ENCODE peak calls at places on chromosome 5, in six cellular contexts. P is ecto neural progenitor cell, J is fibroblast of gingiva, C is amniotic stem cell, N is astrocyte of the spinal cord, A is PC-3. H is an unnamed sample.

GRCh38 chr5:88680253-88681132 is 202.5 kb downstream of the MEF2C start:
- DNase-seq in A (peak), P (peak), J (peak), N (peak), C (no peak), H (peak)

GRCh38 chr5:158384535-158385421 is 525.8 kb upstream of the CLINT1 start:
- DNase-seq in J (peak), N (peak), A (peak), C (peak), P (no peak), H (peak)

GRCh38 chr5:87243161-87243877 is 24.4 kb upstream of the RASA1 start:
- DNase-seq in N (peak), J (peak), A (peak), C (peak), P (no peak), H (no peak)

GRCh38 chr5:138148811-138149210 is 9.6 kb upstream of the NME5 start:
- DNase-seq in J (peak), P (no peak), C (no peak), N (peak), A (peak), H (peak)

GRCh38 chr5:55894135-55894534 is 43.0 kb downstream of the IL31RA start:
- DNase-seq in C (no peak), J (no peak), N (peak), P (no peak), A (no peak), H (no peak)

GRCh38 chr5:122286547-122286946 is 25.5 kb upstream of the SNCAIP start:
- DNase-seq in J (no peak), N (no peak), A (no peak), C (no peak), P (peak), H (no peak)

GRCh38 chr5:78615697-78616096 is 32.9 kb downstream of the LHFPL2 start:
- DNase-seq in A (peak), C (no peak), J (no peak), N (no peak), P (no peak), H (no peak)

GRCh38 chr5:159469496-159470370 is 139.4 kb upstream of the IL12B start:
- DNase-seq in P (no peak), J (peak), A (peak), N (no peak), C (no peak), H (no peak)

GRCh38 chr5:1704676-1705075 is 95.0 kb downstream of the MRPL36 start:
- DNase-seq in P (no peak), N (no peak), C (no peak), J (no peak), A (no peak), H (no peak)

GRCh38 chr5:150389759-150390256 is 22.9 kb downstream of the CD74 start:
- DNase-seq in A (no peak), P (no peak), J (no peak), N (no peak), C (no peak), H (no peak)

GRCh38 chr5:142201471-142201887 is 92.9 kb downstream of the NDFIP1 start:
- DNase-seq in A (peak), P (no peak), N (peak), J (peak), C (no peak), H (no peak)

GRCh38 chr5:68730220-68731010 is 363.4 kb upstream of the SLC30A5 start:
- DNase-seq in A (no peak), J (peak), C (peak), N (peak), P (no peak), H (no peak)

GRCh38 chr5:14727428-14727865 is 62.9 kb downstream of the OTULIN start:
- DNase-seq in J (peak), P (peak), A (peak), N (peak), C (peak), H (peak)

GRCh38 chr5:161498531-161498930 is 48.0 kb downstream of the GABRB2 start:
- DNase-seq in P (no peak), C (no peak), N (no peak), J (no peak), A (no peak), H (no peak)

GRCh38 chr5:43041131-43041668 is 1.1 kb upstream of the ANXA2R start:
- DNase-seq in A (no peak), N (no peak), J (peak), C (no peak), P (no peak), H (peak)

GRCh38 chr5:168015506-168015905 is 275.9 kb upstream of the WWC1 start:
- DNase-seq in A (no peak), J (no peak), N (peak), P (no peak), C (no peak), H (no peak)

GRCh38 chr5:126499742-126500396 is 76.7 kb downstream of the GRAMD2B start:
- DNase-seq in J (no peak), A (peak), N (no peak), C (no peak), P (no peak), H (no peak)

GRCh38 chr5:1894243-1894642 is 11.5 kb upstream of the IRX4 start:
- DNase-seq in P (no peak), C (no peak), N (no peak), A (no peak), J (no peak), H (no peak)

GRCh38 chr5:138641547-138642298 is 66.5 kb upstream of the HSPA9 start:
- DNase-seq in C (peak), J (peak), P (peak), A (peak), N (peak), H (peak)

GRCh38 chr5:74201334-74202081 is 439.0 kb downstream of the ENC1 start:
- DNase-seq in N (peak), J (no peak), P (no peak), A (peak), C (no peak), H (peak)

GRCh38 chr5:144335561-144335960 is 164.9 kb downstream of the KCTD16 start:
- DNase-seq in C (no peak), N (no peak), A (no peak), P (no peak), J (no peak), H (no peak)

GRCh38 chr5:91556-92263 is at the start of gene PLEKHG4B:
- DNase-seq in C (no peak), J (no peak), P (peak), N (no peak), A (no peak), H (no peak)

GRCh38 chr5:24630925-24631324 is 13.9 kb downstream of the CDH10 start:
- DNase-seq in P (no peak), J (no peak), C (no peak), N (no peak), A (peak), H (no peak)

GRCh38 chr5:158883502-158883901 is 216.2 kb downstream of the EBF1 start:
- DNase-seq in N (no peak), A (no peak), J (no peak), P (no peak), C (no peak), H (no peak)